ENCODE peak calls at places on chromosomes 11 and 22, in seven cellular contexts. A is psoas muscle, W is GM23248, F is fibroblast of lung, D is ovary, H is PC-9, T is A549. S is an unnamed sample. For H3K4me1, the result is how much of the 10 kb centered on the place peaks cover.

GRCh38 chr22:19151329-19152191 is 1.5 kb upstream of the GSC2 start:
- DNase-seq in A (no peak), W (no peak), F (no peak), D (no peak), H (no peak), T (no peak), S (no peak)

GRCh38 chr11:93251922-93252321 is 54.1 kb upstream of the SLC36A4 start:
- DNase-seq in A (no peak), W (no peak), F (no peak), D (no peak), H (no peak), T (no peak), S (no peak)

GRCh38 chr11:20261526-20261925 is 101.3 kb upstream of the DBX1 start:
- DNase-seq in A (no peak), W (no peak), F (no peak), D (no peak), H (no peak), T (no peak), S (peak)

GRCh38 chr11:73331138-73331916 is 23.3 kb downstream of the ARHGEF17 start:
- DNase-seq in A (peak), W (no peak), F (peak), D (no peak), H (no peak), T (no peak), S (peak)

GRCh38 chr11:119728226-119728626 is 774 bp downstream of the NECTIN1 start:
- DNase-seq in A (no peak), W (peak), F (no peak), D (peak), H (peak), T (peak), S (no peak)

GRCh38 chr11:60978546-60979380 is 7.3 kb downstream of the CD6 start:
- DNase-seq in A (no peak), W (no peak), F (no peak), D (no peak), H (no peak), T (no peak), S (peak)

GRCh38 chr11:130908770-130909625 is 7.3 kb downstream of the SNX19 start:
- DNase-seq in A (no peak), W (peak), F (peak), D (no peak), H (no peak), T (no peak), S (no peak)

GRCh38 chr11:123235117-123235686 is 40.2 kb upstream of the CLMP start:
- DNase-seq in A (peak), W (peak), F (no peak), D (peak), H (no peak), T (peak), S (peak)

GRCh38 chr11:105861225-105861624 is 160.8 kb downstream of the MSANTD4 start:
- DNase-seq in A (no peak), W (no peak), F (peak), D (no peak), H (no peak), T (no peak), S (no peak)

GRCh38 chr22:39699631-39700348 is 129.2 kb downstream of the CACNA1I start:
- DNase-seq in A (no peak), W (no peak), F (no peak), D (no peak), H (no peak), T (no peak), S (peak)

GRCh38 chr22:43455861-43456260 is 44.0 kb downstream of the MPPED1 start:
- DNase-seq in A (no peak), W (no peak), F (no peak), D (no peak), H (no peak), T (no peak), S (no peak)

GRCh38 chr11:130369713-130370112 is 55.0 kb upstream of the ZBTB44 start:
- DNase-seq in A (no peak), W (no peak), F (no peak), D (no peak), H (no peak), T (no peak), S (no peak)

GRCh38 chr11:123143476-123143875 is 51.6 kb downstream of the CLMP start:
- DNase-seq in A (no peak), W (no peak), F (no peak), D (no peak), H (no peak), T (no peak), S (no peak)

GRCh38 chr11:10659339-10660216 is 34.0 kb downstream of the IRAG1 start:
- DNase-seq in A (peak), W (peak), F (peak), D (no peak), H (peak), T (peak), S (no peak)

GRCh38 chr22:36243996-36244395 is 4.7 kb upstream of the APOL2 start:
- DNase-seq in A (no peak), W (no peak), F (no peak), D (no peak), H (no peak), T (no peak), S (no peak)

GRCh38 chr11:10305262-10305963 is 540 bp downstream of the ADM start:
- DNase-seq in A (peak), W (peak), F (peak), D (peak), H (peak), T (no peak), S (no peak)

GRCh38 chr11:66956689-66957290 is 1.4 kb downstream of the PC start:
- DNase-seq in A (no peak), W (peak), F (peak), D (no peak), H (peak), T (no peak), S (no peak)

GRCh38 chr22:45781459-45781858 is 109.8 kb downstream of the ATXN10 start:
- DNase-seq in A (no peak), W (no peak), F (no peak), D (no peak), H (no peak), T (no peak), S (no peak)

GRCh38 chr11:62137276-62137861 is 13.6 kb downstream of the INCENP start:
- DNase-seq in A (no peak), W (no peak), F (no peak), D (peak), H (no peak), T (no peak), S (no peak)

GRCh38 chr11:69892986-69893555 is 73.9 kb upstream of the FGF3 start:
- DNase-seq in A (peak), W (no peak), F (no peak), D (no peak), H (peak), T (no peak), S (no peak)

GRCh38 chr22:50469377-50470305 is 5.2 kb downstream of the SBF1 start:
- DNase-seq in A (peak), W (peak), F (peak), D (no peak), H (peak), T (no peak), S (peak)

GRCh38 chr11:108960498-108960897 is 295.6 kb downstream of the DDX10 start:
- DNase-seq in A (no peak), W (peak), F (no peak), D (no peak), H (no peak), T (no peak), S (no peak)

GRCh38 chr22:40156001-40156516 is 21.7 kb upstream of the TNRC6B start:
- DNase-seq in A (no peak), W (peak), F (peak), D (no peak), H (peak), T (peak), S (peak)

GRCh38 chr11:40118780-40119179 is 1340.7 kb downstream of the LRRC4C start:
- DNase-seq in A (no peak), W (no peak), F (no peak), D (no peak), H (no peak), T (no peak), S (no peak)

GRCh38 chr11:119065369-119065768 is 2.2 kb upstream of the VPS11 start:
- DNase-seq in A (no peak), W (peak), F (peak), D (no peak), H (no peak), T (peak), S (no peak)

GRCh38 chr22:42931421-42932196 is 74.5 kb upstream of the ARFGAP3 start:
- DNase-seq in A (no peak), W (peak), F (no peak), D (no peak), H (no peak), T (no peak), S (no peak)

GRCh38 chr22:19750666-19751490 is 9.7 kb upstream of the TBX1 start:
- DNase-seq in A (no peak), W (no peak), F (peak), D (no peak), H (peak), T (no peak), S (peak)

GRCh38 chr11:61415381-61415780 is 14.4 kb downstream of the CPSF7 start:
- DNase-seq in A (no peak), W (no peak), F (no peak), D (no peak), H (no peak), T (no peak), S (no peak)

GRCh38 chr11:12802418-12803085 is 128.3 kb downstream of the TEAD1 start:
- DNase-seq in A (no peak), W (peak), F (peak), D (peak), H (peak), T (peak), S (no peak)

GRCh38 chr22:48205790-48206189 is 1443.3 kb downstream of the TBC1D22A start:
- DNase-seq in A (no peak), W (no peak), F (no peak), D (no peak), H (no peak), T (no peak), S (no peak)

DNA sequence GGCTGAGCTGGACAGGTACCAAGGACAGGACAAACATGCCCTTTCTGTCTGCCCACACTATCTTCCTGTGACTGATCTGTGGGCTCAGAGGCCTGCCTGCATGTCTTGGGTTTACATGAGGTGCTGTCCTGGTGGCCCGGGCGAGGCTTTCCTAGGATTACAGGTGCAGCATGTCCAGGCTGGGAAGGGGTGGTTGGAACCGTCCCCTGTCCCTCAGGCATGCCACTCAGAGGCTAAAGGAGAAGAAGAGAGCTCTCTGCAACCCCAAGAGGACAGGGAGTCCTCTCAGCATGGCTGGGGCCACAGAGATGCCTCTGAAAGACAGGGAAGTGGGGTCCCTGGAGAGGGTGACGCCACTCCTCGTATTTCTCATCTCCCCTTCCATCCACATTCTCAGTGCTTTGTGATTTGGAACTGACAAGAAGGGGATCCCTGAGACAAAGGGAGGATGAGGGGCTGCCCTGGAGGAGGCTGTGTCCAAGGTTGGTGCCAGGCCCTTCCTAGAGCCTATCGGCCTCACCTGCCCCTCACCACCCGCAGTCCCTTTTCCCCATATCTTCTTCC is 64.6 kb upstream of the LMO1 start:
- DNase-seq in A (no peak), W (no peak), F (no peak), D (no peak), H (no peak), T (no peak), S (no peak)
- H3K4me1 ChIP-seq in A (under half), W (under half), F (under half), D (under half), H (under half), T (under half), S (under half)

DNA sequence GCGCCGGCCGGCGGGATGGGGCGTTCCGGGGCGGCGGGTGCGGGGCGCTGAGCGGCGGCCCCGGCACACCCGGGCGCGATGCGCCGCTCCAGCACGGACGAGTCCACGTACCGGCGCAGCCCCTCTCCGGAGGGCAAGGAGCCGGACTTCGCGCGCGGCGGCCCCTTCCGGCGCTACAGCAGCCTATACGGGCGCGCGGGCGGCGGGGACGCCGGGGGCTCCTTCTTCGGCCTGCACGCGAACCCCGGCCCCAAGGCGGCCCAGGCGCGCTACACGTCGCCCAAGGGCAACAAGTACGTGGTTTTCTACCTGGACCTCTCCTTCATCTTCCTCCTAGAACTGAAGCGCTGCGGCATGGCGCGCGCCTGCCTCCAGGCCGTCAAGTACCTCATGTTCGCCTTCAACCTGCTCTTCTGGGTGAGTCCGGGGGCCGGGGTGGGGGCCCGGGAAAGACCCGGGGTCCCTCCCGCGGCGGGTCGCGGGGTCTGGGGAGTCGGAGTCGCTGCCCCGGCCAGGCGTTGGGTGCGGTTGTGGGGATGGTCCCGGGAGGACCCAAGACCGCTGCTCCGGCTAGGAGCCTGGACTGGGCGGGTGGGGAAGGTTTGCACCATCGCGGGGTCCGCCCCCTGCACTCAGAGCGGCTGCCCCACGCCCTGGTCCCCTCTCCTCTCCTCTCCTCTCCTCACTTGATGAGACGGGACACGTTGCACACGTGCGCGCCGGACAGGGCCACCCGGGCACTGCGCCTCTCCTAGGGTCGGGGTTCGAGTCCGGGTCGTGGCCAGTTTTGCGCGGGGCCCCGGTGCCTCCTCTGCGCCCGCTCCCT is 7.5 kb downstream of the TSPAN4 start:
- DNase-seq in A (no peak), W (no peak), F (no peak), D (no peak), H (no peak), T (no peak), S (no peak)
- H3K4me1 ChIP-seq in A (under half), W (under half), F (under half), D (under half), H (under half), T (half or more), S (under half)

GRCh38 chr22:37273126-37273845 is 9.0 kb upstream of the CYTH4 start:
- DNase-seq in A (no peak), W (peak), F (peak), D (no peak), H (no peak), T (no peak), S (no peak)

GRCh38 chr22:37267661-37268413 is 14.5 kb upstream of the CYTH4 start:
- DNase-seq in A (no peak), W (no peak), F (peak), D (no peak), H (no peak), T (no peak), S (no peak)

GRCh38 chr22:37273846-37274225 is 8.5 kb upstream of the CYTH4 start:
- DNase-seq in A (no peak), W (no peak), F (no peak), D (no peak), H (no peak), T (no peak), S (no peak)

GRCh38 chr22:37269930-37270678 is 12.2 kb upstream of the CYTH4 start:
- DNase-seq in A (no peak), W (no peak), F (no peak), D (no peak), H (no peak), T (no peak), S (no peak)

GRCh38 chr22:37270928-37271650 is 11.2 kb upstream of the CYTH4 start:
- DNase-seq in A (no peak), W (peak), F (peak), D (no peak), H (no peak), T (no peak), S (no peak)
- H3K4me1 ChIP-seq in A (under half), W (under half), F (under half), D (under half), H (under half), T (under half), S (under half)

DNA sequence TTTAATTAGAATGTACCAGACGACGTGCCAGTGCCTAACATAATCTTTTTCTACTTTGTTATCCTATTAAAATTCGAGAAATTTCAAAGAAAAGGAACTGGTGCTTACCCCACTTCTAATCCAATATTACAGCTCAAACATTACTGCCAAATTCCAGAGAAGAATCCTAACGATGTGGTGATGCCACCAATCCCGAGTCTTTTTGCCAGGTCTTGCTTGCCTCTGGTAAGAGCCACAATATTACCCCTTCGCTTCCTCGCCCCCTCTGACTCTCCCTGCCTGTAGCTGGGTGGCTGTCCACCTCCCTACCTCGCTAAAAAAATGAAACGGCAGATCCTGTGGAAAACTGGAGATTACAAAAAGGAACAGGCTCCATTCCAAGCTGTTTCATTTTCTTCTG is 49.4 kb upstream of the TBCEL start:
- DNase-seq in A (no peak), W (no peak), F (no peak), D (no peak), H (no peak), T (no peak), S (no peak)
- H3K4me1 ChIP-seq in A (under half), W (under half), F (under half), D (under half), H (under half), T (under half), S (under half)